ENCODE peak calls at places on chromosomes 1 and 21, in four cellular contexts. One of them, this sample, is unnamed. For H3K4me1, the result is how much of the 10 kb centered on the place peaks cover.

GRCh38 chr1:17141441-17142197 is 22.4 kb upstream of the PADI2 start:
- ATAC-seq in GM12878: peak
- ATAC-seq in right lobe of liver: no peak
- ATAC-seq in IMR-90: no peak
- ATAC-seq in this sample: peak

GRCh38 chr1:171582589-171582988 is 39.5 kb upstream of the MYOCOS start:
- ATAC-seq in IMR-90: no peak
- ATAC-seq in GM12878: peak
- ATAC-seq in right lobe of liver: no peak
- ATAC-seq in this sample: no peak

GRCh38 chr1:240084337-240084736 is 7.3 kb upstream of the FMN2 start:
- ATAC-seq in GM12878: no peak
- ATAC-seq in IMR-90: no peak
- ATAC-seq in right lobe of liver: no peak
- ATAC-seq in this sample: no peak

GRCh38 chr1:55556378-55556777 is 341.2 kb upstream of the USP24 start:
- ATAC-seq in GM12878: no peak
- ATAC-seq in IMR-90: no peak
- ATAC-seq in right lobe of liver: no peak
- ATAC-seq in this sample: no peak

GRCh38 chr1:25360596-25361581 is 22.8 kb downstream of the TMEM50A start:
- ATAC-seq in GM12878: no peak
- ATAC-seq in IMR-90: peak
- ATAC-seq in right lobe of liver: peak
- ATAC-seq in this sample: no peak

GRCh38 chr1:11426617-11427016 is 52.3 kb upstream of the DISP3 start:
- ATAC-seq in IMR-90: no peak
- ATAC-seq in GM12878: no peak
- ATAC-seq in right lobe of liver: no peak
- ATAC-seq in this sample: no peak

GRCh38 chr1:232806071-232806510 is 875 bp downstream of the MAP10 start:
- ATAC-seq in IMR-90: no peak
- ATAC-seq in right lobe of liver: no peak
- ATAC-seq in GM12878: peak
- ATAC-seq in this sample: no peak

GRCh38 chr1:246647113-246647512 is 77.1 kb upstream of the SCCPDH start:
- ATAC-seq in IMR-90: peak
- ATAC-seq in GM12878: no peak
- ATAC-seq in right lobe of liver: peak
- ATAC-seq in this sample: peak

GRCh38 chr21:14528815-14529214 is 17.3 kb downstream of the SAMSN1 start:
- ATAC-seq in right lobe of liver: peak
- ATAC-seq in GM12878: no peak
- ATAC-seq in IMR-90: no peak
- ATAC-seq in this sample: no peak

GRCh38 chr1:154784924-154785531 is 85.1 kb downstream of the KCNN3 start:
- ATAC-seq in right lobe of liver: peak
- ATAC-seq in GM12878: peak
- ATAC-seq in IMR-90: no peak
- ATAC-seq in this sample: peak

GRCh38 chr1:161739865-161740566 is 9.6 kb upstream of the DUSP12 start:
- ATAC-seq in right lobe of liver: peak
- ATAC-seq in GM12878: peak
- ATAC-seq in IMR-90: no peak
- ATAC-seq in this sample: peak

GRCh38 chr1:8350914-8351684 is 33.2 kb downstream of the SLC45A1 start:
- ATAC-seq in GM12878: no peak
- ATAC-seq in right lobe of liver: no peak
- ATAC-seq in IMR-90: no peak
- ATAC-seq in this sample: no peak

GRCh38 chr1:29161977-29162376 is 19.7 kb downstream of the SRSF4 start:
- ATAC-seq in GM12878: no peak
- ATAC-seq in right lobe of liver: no peak
- ATAC-seq in IMR-90: no peak
- ATAC-seq in this sample: no peak

GRCh38 chr1:153608742-153609584 is 4.0 kb downstream of the S100A16 start:
- ATAC-seq in right lobe of liver: peak
- ATAC-seq in IMR-90: peak
- ATAC-seq in GM12878: peak
- ATAC-seq in this sample: peak

GRCh38 chr1:2279210-2279639 is 51.1 kb downstream of the SKI start:
- ATAC-seq in GM12878: no peak
- ATAC-seq in IMR-90: peak
- ATAC-seq in right lobe of liver: peak
- ATAC-seq in this sample: peak

GRCh38 chr21:43640437-43640836 is 18.9 kb downstream of the HSF2BP start:
- ATAC-seq in GM12878: no peak
- ATAC-seq in IMR-90: no peak
- ATAC-seq in right lobe of liver: no peak
- ATAC-seq in this sample: no peak

GRCh38 chr21:16353764-16354163 is 624.0 kb downstream of the USP25 start:
- ATAC-seq in right lobe of liver: no peak
- ATAC-seq in IMR-90: no peak
- ATAC-seq in GM12878: no peak
- ATAC-seq in this sample: no peak

GRCh38 chr1:223219846-223220610 is 77.0 kb upstream of the TLR5 start:
- ATAC-seq in GM12878: no peak
- ATAC-seq in IMR-90: no peak
- ATAC-seq in right lobe of liver: no peak
- ATAC-seq in this sample: no peak

GRCh38 chr1:243364330-243364729 is 108.5 kb downstream of the SDCCAG8 start:
- ATAC-seq in right lobe of liver: peak
- ATAC-seq in GM12878: no peak
- ATAC-seq in IMR-90: no peak
- ATAC-seq in this sample: no peak

GRCh38 chr21:41725421-41726021 is 41.3 kb downstream of the RIPK4 start:
- ATAC-seq in right lobe of liver: peak
- ATAC-seq in IMR-90: no peak
- ATAC-seq in GM12878: no peak
- ATAC-seq in this sample: no peak

GRCh38 chr1:203317429-203318228 is 12.3 kb downstream of the BTG2 start:
- ATAC-seq in IMR-90: no peak
- ATAC-seq in right lobe of liver: no peak
- ATAC-seq in GM12878: no peak
- ATAC-seq in this sample: no peak
- H3K4me1 ChIP-seq in IMR-90: under half
- H3K4me1 ChIP-seq in right lobe of liver: under half
- H3K4me1 ChIP-seq in GM12878: under half
- H3K4me1 ChIP-seq in this sample: under half

GRCh38 chr1:104932949-104933679 is 1183.4 kb downstream of the AMY1C start:
- ATAC-seq in right lobe of liver: no peak
- ATAC-seq in GM12878: peak
- ATAC-seq in IMR-90: no peak
- ATAC-seq in this sample: peak
- H3K4me1 ChIP-seq in right lobe of liver: under half
- H3K4me1 ChIP-seq in GM12878: under half
- H3K4me1 ChIP-seq in IMR-90: under half
- H3K4me1 ChIP-seq in this sample: under half

GRCh38 chr1:51651552-51651942 is 34.7 kb downstream of the OSBPL9 start:
- ATAC-seq in IMR-90: no peak
- ATAC-seq in GM12878: no peak
- ATAC-seq in right lobe of liver: no peak
- ATAC-seq in this sample: no peak

GRCh38 chr1:51648180-51649109 is 31.6 kb downstream of the OSBPL9 start:
- ATAC-seq in IMR-90: peak
- ATAC-seq in GM12878: peak
- ATAC-seq in right lobe of liver: peak
- ATAC-seq in this sample: peak

GRCh38 chr1:51650198-51650597 is 33.3 kb downstream of the OSBPL9 start:
- ATAC-seq in GM12878: no peak
- ATAC-seq in right lobe of liver: no peak
- ATAC-seq in IMR-90: no peak
- ATAC-seq in this sample: no peak

GRCh38 chr1:51653127-51653526 is 36.2 kb downstream of the OSBPL9 start:
- ATAC-seq in IMR-90: no peak
- ATAC-seq in right lobe of liver: peak
- ATAC-seq in GM12878: no peak
- ATAC-seq in this sample: no peak

DNA sequence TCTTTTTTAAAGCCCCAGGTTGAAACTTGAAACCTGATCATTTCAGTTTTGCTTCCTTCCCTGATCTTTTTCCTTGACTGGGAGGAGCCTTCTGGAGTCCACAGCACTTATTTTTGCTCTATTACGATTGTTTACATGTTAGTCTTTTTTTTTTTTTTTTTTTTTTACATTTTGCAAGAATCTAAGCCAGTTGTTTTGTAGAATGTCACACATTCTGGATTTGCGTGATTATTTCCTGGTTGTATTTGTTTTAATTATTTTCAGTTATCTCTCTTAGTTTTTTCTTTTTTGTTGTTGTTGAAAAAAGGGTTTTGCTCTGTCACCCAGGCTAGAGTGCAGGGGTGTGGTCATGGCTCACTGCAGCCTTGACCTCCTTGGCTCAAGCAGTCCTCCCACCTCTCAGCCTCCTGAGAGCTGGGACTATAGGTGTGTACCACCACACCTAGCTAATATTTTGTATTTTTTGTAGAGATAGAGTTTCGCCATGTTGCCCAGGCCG is 32.8 kb downstream of the OSBPL9 start:
- ATAC-seq in IMR-90: no peak
- ATAC-seq in right lobe of liver: no peak
- ATAC-seq in GM12878: no peak
- ATAC-seq in this sample: no peak
- H3K4me1 ChIP-seq in IMR-90: under half
- H3K4me1 ChIP-seq in right lobe of liver: under half
- H3K4me1 ChIP-seq in GM12878: under half
- H3K4me1 ChIP-seq in this sample: under half

DNA sequence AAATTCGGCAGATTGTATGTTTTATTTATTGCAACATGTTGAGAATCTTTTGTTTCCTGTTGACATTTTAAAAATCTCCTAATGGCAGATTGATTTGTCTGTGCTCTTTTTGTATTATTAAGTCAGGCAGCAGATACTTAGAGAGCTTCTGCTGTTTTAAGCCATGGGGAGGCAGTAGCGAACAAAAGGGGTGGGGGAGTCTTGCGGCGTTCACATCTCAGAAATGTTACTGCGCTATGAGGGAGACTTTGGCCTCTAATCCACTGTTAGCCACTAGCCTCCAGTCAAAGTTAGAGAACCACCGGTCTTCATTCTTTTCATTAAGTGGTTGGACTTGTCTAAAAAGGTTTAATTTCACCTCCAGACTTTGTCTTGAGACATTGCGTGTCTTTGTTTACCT is 93.6 kb downstream of the DYRK1A start:
- ATAC-seq in GM12878: no peak
- ATAC-seq in right lobe of liver: no peak
- ATAC-seq in IMR-90: no peak
- ATAC-seq in this sample: no peak
- H3K4me1 ChIP-seq in GM12878: under half
- H3K4me1 ChIP-seq in right lobe of liver: half or more
- H3K4me1 ChIP-seq in IMR-90: under half
- H3K4me1 ChIP-seq in this sample: under half

GRCh38 chr1:51689073-51689435 is 72.2 kb downstream of the OSBPL9 start:
- ATAC-seq in right lobe of liver: no peak
- ATAC-seq in IMR-90: no peak
- ATAC-seq in GM12878: no peak
- ATAC-seq in this sample: no peak

GRCh38 chr1:51686450-51686849 is 69.6 kb downstream of the OSBPL9 start:
- ATAC-seq in GM12878: no peak
- ATAC-seq in IMR-90: no peak
- ATAC-seq in right lobe of liver: peak
- ATAC-seq in this sample: no peak

GRCh38 chr1:51690285-51690961 is 73.5 kb downstream of the OSBPL9 start:
- ATAC-seq in right lobe of liver: peak
- ATAC-seq in IMR-90: peak
- ATAC-seq in GM12878: peak
- ATAC-seq in this sample: no peak

GRCh38 chr1:51691920-51692319 is 75.0 kb downstream of the OSBPL9 start:
- ATAC-seq in GM12878: no peak
- ATAC-seq in right lobe of liver: peak
- ATAC-seq in IMR-90: no peak
- ATAC-seq in this sample: no peak

DNA sequence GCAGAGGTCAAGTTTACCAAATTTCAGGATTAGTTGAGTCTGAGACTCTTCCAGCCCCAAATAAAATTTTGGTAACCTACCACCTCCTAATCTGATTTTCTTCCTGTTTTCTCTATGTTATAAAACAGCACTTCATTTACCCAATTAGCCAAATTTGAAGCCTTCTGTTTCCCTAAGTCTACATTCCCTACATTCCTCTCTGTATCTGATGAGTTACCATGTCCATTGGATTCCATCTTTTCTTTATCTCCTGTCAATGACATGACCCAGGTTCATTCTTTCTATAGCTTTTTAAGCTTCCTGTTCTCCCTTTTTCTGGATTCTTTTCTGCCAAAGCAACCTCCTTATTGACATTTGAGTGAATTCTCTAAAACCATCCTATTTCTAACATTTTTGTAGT is 72.8 kb downstream of the OSBPL9 start:
- ATAC-seq in IMR-90: no peak
- ATAC-seq in right lobe of liver: no peak
- ATAC-seq in GM12878: no peak
- ATAC-seq in this sample: no peak
- H3K4me1 ChIP-seq in IMR-90: under half
- H3K4me1 ChIP-seq in right lobe of liver: half or more
- H3K4me1 ChIP-seq in GM12878: under half
- H3K4me1 ChIP-seq in this sample: under half

GRCh38 chr1:204460346-204460745 is 34.3 kb downstream of the PIK3C2B start:
- ATAC-seq in IMR-90: no peak
- ATAC-seq in right lobe of liver: no peak
- ATAC-seq in GM12878: no peak
- ATAC-seq in this sample: no peak
- H3K4me1 ChIP-seq in IMR-90: under half
- H3K4me1 ChIP-seq in right lobe of liver: under half
- H3K4me1 ChIP-seq in GM12878: under half
- H3K4me1 ChIP-seq in this sample: under half

This sample was measured in gastroesophageal sphincter.